ENCODE peak calls at places on chromosome 15, in five cellular contexts. P is AG08395; T is nucleus accumbens; I is substantia nigra; V is activated CD8-positive, alpha-beta T cell treated with anti-CD3 and anti-CD28 coated beads, Interleukin-2, amount 10 ng/mL, durations not matched to agents 7 days and 5 days. R is an unnamed sample.

GRCh38 chr15:29126208-29126536 is 143.4 kb downstream of the NSMCE3 start:
- DNase-seq in I (no peak), V (no peak), P (no peak), T (no peak), R (no peak)

GRCh38 chr15:33700695-33701303 is 267.5 kb upstream of the CHRM5 start:
- DNase-seq in I (peak; percentile 9), V (peak; percentile 65), P (peak; percentile 80), T (peak; percentile 1), R (peak; percentile 23)

GRCh38 chr15:99122831-99123705 is 18.2 kb downstream of the SYNM start:
- DNase-seq in P (no peak), T (no peak), I (no peak), V (no peak), R (no peak)

GRCh38 chr15:56887782-56888127 is 30.7 kb upstream of the TCF12 start:
- DNase-seq in T (no peak), I (no peak), P (no peak), V (no peak), R (no peak)

GRCh38 chr15:27165590-27165989 is 194.6 kb downstream of the GABRG3 start:
- DNase-seq in V (no peak), I (no peak), P (no peak), T (no peak), R (no peak)

GRCh38 chr15:56343879-56344278 is 21.3 kb upstream of the TEX9 start:
- DNase-seq in V (no peak), P (no peak), I (no peak), T (no peak), R (no peak)

GRCh38 chr15:73330206-73331051 is 38.3 kb downstream of the HCN4 start:
- DNase-seq in P (no peak), I (no peak), T (no peak), V (no peak), R (no peak)

GRCh38 chr15:40308844-40309189 is 1.1 kb upstream of the PLCB2 start:
- DNase-seq in I (no peak), V (peak; percentile 49), T (no peak), P (no peak), R (peak; percentile 67)

R was measured in Peyer's patch.